ENCODE peak calls at places on chromosome 10, in six cellular contexts. G, B, Y, Z, E and D are unnamed samples.

GRCh38 chr10:100875484-100876166 is 37.1 kb upstream of the SLF2 start:
- DNase-seq in B (no peak), Y (no peak), E (no peak), G (no peak), Z (no peak), D (no peak)

GRCh38 chr10:70479161-70479531 is 579 bp downstream of the PALD1 start:
- DNase-seq in G (no peak), E (no peak), B (no peak), Z (no peak), Y (no peak), D (no peak)

GRCh38 chr10:43128958-43129706 is 9.1 kb upstream of the CSGALNACT2 start:
- DNase-seq in G (peak; percentile 64), Y (no peak), B (no peak), E (peak; percentile 15), Z (peak; percentile 96), D (no peak)

GRCh38 chr10:130967784-130968183 is 343.7 kb downstream of the TCERG1L start:
- DNase-seq in Y (no peak), E (no peak), B (no peak), Z (no peak), G (no peak), D (no peak)

GRCh38 chr10:51343391-51343790 is 269.1 kb downstream of the PRKG1 start:
- DNase-seq in Z (no peak), B (no peak), G (no peak), E (no peak), Y (no peak), D (no peak)

GRCh38 chr10:43237631-43238446 is 29.0 kb downstream of the RASGEF1A start:
- DNase-seq in Y (peak; percentile 7), E (no peak), G (no peak), Z (no peak), B (no peak), D (no peak)

GRCh38 chr10:42532996-42533395 is 105.4 kb downstream of the ZNF33B start:
- DNase-seq in E (no peak), Z (no peak), B (no peak), Y (no peak), G (no peak), D (no peak)

GRCh38 chr10:116740971-116741370 is 1.4 kb downstream of the HSPA12A start:
- DNase-seq in Y (peak; percentile 49), E (no peak), B (no peak), Z (no peak), G (no peak), D (no peak)

GRCh38 chr10:117477961-117478670 is 64.4 kb upstream of the EMX2 start:
- DNase-seq in E (no peak), Y (no peak), B (no peak), Z (peak; percentile 97), G (peak; percentile 17), D (no peak)

GRCh38 chr10:80471715-80472233 is 17.7 kb downstream of the TSPAN14 start:
- DNase-seq in B (no peak), Y (no peak), G (no peak), E (peak; percentile 48), Z (no peak), D (no peak)

GRCh38 chr10:34543716-34544115 is 271.4 kb downstream of the PARD3 start:
- DNase-seq in Z (no peak), B (no peak), E (no peak), Y (no peak), G (no peak), D (no peak)

GRCh38 chr10:63977329-63977923 is 456.2 kb downstream of the REEP3 start:
- DNase-seq in G (peak; percentile 67), Z (peak; percentile 56), E (no peak), B (no peak), Y (no peak), D (peak; percentile 71)

GRCh38 chr10:124465003-124465776 is 3.6 kb downstream of the LHPP start:
- DNase-seq in G (no peak), Z (no peak), E (no peak), B (no peak), Y (no peak), D (no peak)

GRCh38 chr10:124460144-124460543 is 1.5 kb upstream of the LHPP start:
- DNase-seq in E (no peak), G (no peak), B (no peak), Y (no peak), Z (no peak), D (no peak)

GRCh38 chr10:124461642-124462347 is at the start of gene LHPP:
- DNase-seq in E (peak; percentile 86), Z (peak; percentile 94), G (peak; percentile 82), Y (peak; percentile 80), B (peak; percentile 86), D (no peak)

GRCh38 chr10:124464028-124464751 is 2.6 kb downstream of the LHPP start:
- DNase-seq in E (no peak), Z (no peak), G (no peak), Y (no peak), B (no peak), D (no peak)

GRCh38 chr10:124462348-124462695 is 699 bp downstream of the LHPP start:
- DNase-seq in G (no peak), E (no peak), B (no peak), Y (no peak), Z (no peak), D (no peak)
- H3K27ac ChIP-seq in G (no peak overlapping the region), E (peak overlapping the region; percentile 37), B (peak overlapping the region; percentile 59), Y (peak overlapping the region; percentile 90), Z (no peak overlapping the region), D (no peak overlapping the region)

GRCh38 chr10:72800000-72800740 is 93.4 kb upstream of the OIT3 start:
- DNase-seq in E (no peak), G (no peak), Z (peak; percentile 27), B (no peak), Y (no peak), D (no peak)

GRCh38 chr10:72800741-72801092 is 92.8 kb upstream of the OIT3 start:
- DNase-seq in G (no peak), E (no peak), Z (no peak), Y (no peak), B (no peak), D (no peak)

GRCh38 chr10:72801263-72801868 is 92.2 kb upstream of the OIT3 start:
- DNase-seq in B (peak; percentile 15), Y (no peak), E (no peak), Z (no peak), G (no peak), D (no peak)

GRCh38 chr10:72802291-72803118 is 91.0 kb upstream of the OIT3 start:
- DNase-seq in E (no peak), G (no peak), B (no peak), Y (no peak), Z (peak; percentile 68), D (no peak)

DNA sequence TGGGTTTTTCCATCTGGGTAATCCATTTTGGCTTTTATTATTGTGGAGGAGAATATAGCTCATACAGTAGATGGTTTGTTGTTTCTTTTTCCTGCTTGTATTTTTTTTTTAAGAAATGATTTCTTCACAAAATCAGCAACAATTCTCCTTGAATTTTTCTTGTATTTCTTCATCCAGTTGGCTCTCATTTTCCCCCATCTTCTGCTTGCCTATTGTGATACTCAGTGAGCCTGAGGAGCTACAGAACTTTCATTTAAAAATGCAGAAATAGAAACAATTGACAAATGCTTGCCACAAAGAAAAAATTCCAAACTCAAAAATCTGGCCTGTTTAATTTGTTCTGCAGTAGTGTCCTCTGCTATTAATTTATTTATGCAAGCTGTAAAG is 90.4 kb upstream of the OIT3 start:
- DNase-seq in B (no peak), Y (no peak), E (no peak), Z (peak; percentile 38), G (no peak), D (no peak)
- H3K4me3 ChIP-seq in B (no peak overlapping the region), Y (peak overlapping the region; percentile 9), E (no peak overlapping the region), Z (peak overlapping the region; percentile 70), G (no peak overlapping the region), D (no peak overlapping the region)

DNA sequence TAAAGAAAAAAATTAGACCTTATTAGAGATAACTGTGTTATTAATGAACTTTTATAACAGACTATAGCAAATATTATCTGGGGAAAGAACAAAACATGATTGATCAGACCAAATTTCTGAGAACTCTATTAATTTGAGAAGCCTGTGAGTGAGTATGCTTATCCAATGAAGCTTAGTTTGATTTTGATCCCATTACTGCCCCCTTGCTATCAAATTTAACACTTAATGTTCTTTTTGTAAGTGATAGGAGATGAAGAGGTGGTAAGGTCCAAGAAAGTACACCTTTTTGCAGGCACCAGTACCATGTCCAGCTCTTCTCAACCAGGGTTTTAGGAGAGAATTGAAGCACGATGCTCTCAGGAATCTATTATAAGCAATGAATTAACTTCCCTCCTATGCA is 49.9 kb downstream of the ZNF365 start:
- DNase-seq in Z (no peak), E (no peak), G (no peak), B (no peak), Y (no peak), D (no peak)
- H3K27ac ChIP-seq in Z (no peak overlapping the region), E (no peak overlapping the region), G (no peak overlapping the region), B (no peak overlapping the region), Y (no peak overlapping the region), D (no peak overlapping the region)

GRCh38 chr10:37819797-37820196 is 37.6 kb downstream of the ZNF248 start:
- DNase-seq in G (no peak), Z (no peak), Y (no peak), E (no peak), B (no peak), D (no peak)
- H3K4me3 ChIP-seq in G (no peak overlapping the region), Z (no peak overlapping the region), Y (no peak overlapping the region), E (no peak overlapping the region), B (no peak overlapping the region), D (no peak overlapping the region)

GRCh38 chr10:95467162-95467599 is 94.0 kb downstream of the SORBS1 start:
- DNase-seq in G (peak; percentile 45), B (no peak), Y (no peak), Z (peak; percentile 60), E (no peak), D (peak; percentile 41)

GRCh38 chr10:95466450-95466849 is 94.7 kb downstream of the SORBS1 start:
- DNase-seq in G (no peak), Y (no peak), B (no peak), E (no peak), Z (no peak), D (no peak)

GRCh38 chr10:95472304-95473088 is 88.7 kb downstream of the SORBS1 start:
- DNase-seq in Z (no peak), E (no peak), Y (no peak), G (no peak), B (no peak), D (no peak)

GRCh38 chr10:95469676-95470075 is 91.5 kb downstream of the SORBS1 start:
- DNase-seq in G (no peak), E (no peak), Z (no peak), B (no peak), Y (no peak), D (no peak)

DNA sequence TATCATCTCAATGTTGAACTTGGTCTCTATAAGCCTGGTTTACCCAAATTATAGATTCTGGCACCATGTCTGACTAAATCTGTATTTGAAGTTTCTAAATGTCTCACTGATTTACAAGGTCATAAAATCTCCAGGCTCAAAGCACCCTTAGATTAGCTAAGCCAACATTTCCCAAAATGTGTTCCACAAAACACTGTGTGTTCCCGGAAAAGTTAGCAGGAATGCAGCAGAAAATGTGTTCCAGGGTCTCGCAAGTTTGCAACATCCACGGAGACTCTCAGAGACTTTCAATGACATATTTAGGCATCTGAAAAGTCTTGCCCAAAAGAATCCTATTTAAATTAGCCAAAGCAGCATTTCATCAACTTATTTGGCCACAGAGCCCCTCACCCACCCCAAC is 91.9 kb downstream of the SORBS1 start:
- DNase-seq in E (no peak), G (no peak), B (no peak), Z (no peak), Y (no peak), D (no peak)
- H3K27ac ChIP-seq in E (no peak overlapping the region), G (no peak overlapping the region), B (no peak overlapping the region), Z (no peak overlapping the region), Y (peak overlapping the region; percentile 86), D (no peak overlapping the region)

GRCh38 chr10:21263266-21263803 is 262.1 kb downstream of the SKIDA1 start:
- DNase-seq in E (no peak), Z (no peak), G (no peak), B (no peak), Y (no peak), D (no peak)
- H3K4me3 ChIP-seq in E (no peak overlapping the region), Z (no peak overlapping the region), G (no peak overlapping the region), B (no peak overlapping the region), Y (no peak overlapping the region), D (no peak overlapping the region)